ENCODE peak calls at places on chromosome 6, in ten cellular contexts. U is AML-193; T is ACHN; D is activated naive CD4-positive, alpha-beta T cell treated with anti-CD3 and anti-CD28 coated beads, Interleukin-2, amount 10 ng/mL, durations not matched to agents 7 days and 5 days; G is activated CD4-positive, CD25-positive, alpha-beta regulatory T cell; S is body of pancreas; C is SW480; R is nucleus accumbens; E is fibroblast of the aortic adventitia; L is islet precursor cell. Q is an unnamed sample.

GRCh38 chr6:18024876-18025275 is 37.4 kb upstream of the KIF13A start:
- DNase-seq in U (no peak), T (no peak), D (no peak), G (no peak), S (no peak), C (no peak), R (no peak), E (no peak), L (no peak), Q (no peak)

GRCh38 chr6:148044261-148044731 is 298.3 kb upstream of the SASH1 start:
- DNase-seq in U (no peak), T (no peak), D (no peak), G (no peak), S (no peak), C (no peak), R (no peak), E (no peak), L (no peak), Q (no peak)

GRCh38 chr6:13012977-13013680 is 296.6 kb downstream of the PHACTR1 start:
- DNase-seq in U (no peak), T (no peak), D (peak; percentile 37), G (no peak), S (peak; percentile 79), C (no peak), R (no peak), E (no peak), L (peak; percentile 67), Q (peak; percentile 5)

GRCh38 chr6:56148488-56149190 is 98.7 kb downstream of the COL21A1 start:
- DNase-seq in U (no peak), T (no peak), D (no peak), G (no peak), S (no peak), C (peak; percentile 14), R (no peak), E (peak; percentile 63), L (no peak), Q (no peak)

GRCh38 chr6:33139596-33140206 is 52.6 kb downstream of the COL11A2 start:
- DNase-seq in U (no peak), T (no peak), D (no peak), G (no peak), S (no peak), C (no peak), R (no peak), E (no peak), L (no peak), Q (no peak)

GRCh38 chr6:156807795-156808194 is 30.6 kb downstream of the ARID1B start:
- DNase-seq in U (no peak), T (no peak), D (no peak), G (no peak), S (no peak), C (no peak), R (no peak), E (no peak), L (no peak), Q (no peak)

GRCh38 chr6:113481441-113481840 is 375.7 kb upstream of the MARCKS start:
- DNase-seq in U (peak; percentile 76), T (no peak), D (no peak), G (no peak), S (no peak), C (no peak), R (no peak), E (no peak), L (no peak), Q (no peak)

GRCh38 chr6:98657764-98658163 is 176.6 kb upstream of the POU3F2 start:
- DNase-seq in U (peak; percentile 44), T (peak; percentile 39), D (peak; percentile 44), G (no peak), S (no peak), C (no peak), R (no peak), E (peak; percentile 25), L (no peak), Q (peak; percentile 32)

Q was measured in MG63.